ENCODE peak calls at places on chromosomes 11 and 22, in seven cellular contexts. S, O, B, J, F, Y and M are unnamed samples.

GRCh38 chr11:121931121-121931520 is 184.9 kb downstream of the BLID start:
- DNase-seq in S (no peak), O (no peak), B (no peak), J (no peak), F (no peak), Y (no peak), M (no peak)

GRCh38 chr11:8686325-8686724 is 3.7 kb downstream of the RPL27A start:
- DNase-seq in S (no peak), O (no peak), B (no peak), J (no peak), F (no peak), Y (no peak), M (no peak)

GRCh38 chr11:64296236-64296635 is 3.9 kb upstream of the CATSPERZ start:
- DNase-seq in S (no peak), O (no peak), B (no peak), J (no peak), F (no peak), Y (no peak), M (no peak)

GRCh38 chr11:66625752-66626149 is 9.3 kb downstream of the RBM14 start:
- DNase-seq in S (no peak), O (no peak), B (no peak), J (no peak), F (no peak), Y (no peak), M (no peak)

GRCh38 chr11:132972565-132972964 is 559.7 kb downstream of the OPCML start:
- DNase-seq in S (no peak), O (no peak), B (no peak), J (no peak), F (no peak), Y (no peak), M (no peak)

GRCh38 chr22:24583221-24583971 is 9.5 kb downstream of the LRRC75B start:
- DNase-seq in S (no peak), O (no peak), B (peak), J (peak), F (no peak), Y (no peak), M (peak)

GRCh38 chr22:44389181-44389580 is 76.4 kb upstream of the SHISAL1 start:
- DNase-seq in S (peak), O (no peak), B (no peak), J (no peak), F (no peak), Y (no peak), M (no peak)

GRCh38 chr22:19959043-19959586 is 17.5 kb upstream of the TXNRD2 start:
- DNase-seq in S (peak), O (no peak), B (peak), J (no peak), F (no peak), Y (no peak), M (peak)

GRCh38 chr11:82960779-82961143 is 59.2 kb downstream of the DDIAS start:
- DNase-seq in S (no peak), O (no peak), B (no peak), J (no peak), F (no peak), Y (no peak), M (no peak)

GRCh38 chr11:61908730-61909622 is 8.4 kb downstream of the RAB3IL1 start:
- DNase-seq in S (peak), O (no peak), B (no peak), J (no peak), F (no peak), Y (no peak), M (no peak)

GRCh38 chr11:405323-405975 is 9.3 kb downstream of the SIGIRR start:
- DNase-seq in S (peak), O (no peak), B (no peak), J (no peak), F (no peak), Y (no peak), M (no peak)

GRCh38 chr11:57131080-57131790 is 50.5 kb upstream of the LRRC55 start:
- DNase-seq in S (no peak), O (no peak), B (peak), J (peak), F (no peak), Y (no peak), M (peak)

GRCh38 chr22:19818264-19819208 is 36.1 kb downstream of the GNB1L start:
- DNase-seq in S (no peak), O (no peak), B (no peak), J (no peak), F (no peak), Y (no peak), M (no peak)

GRCh38 chr22:49628351-49629023 is 199.2 kb downstream of the BRD1 start:
- DNase-seq in S (peak), O (no peak), B (peak), J (no peak), F (no peak), Y (no peak), M (no peak)

GRCh38 chr22:46737976-46738641 is at the start of gene CERK:
- DNase-seq in S (peak), O (peak), B (peak), J (peak), F (peak), Y (peak), M (no peak)

GRCh38 chr11:84825140-84825539 is 802.0 kb downstream of the DLG2 start:
- DNase-seq in S (no peak), O (no peak), B (no peak), J (peak), F (no peak), Y (no peak), M (no peak)

GRCh38 chr22:29481265-29482000 is 1.4 kb downstream of the NEFH start:
- DNase-seq in S (no peak), O (no peak), B (no peak), J (no peak), F (no peak), Y (no peak), M (peak)

GRCh38 chr11:113106507-113106906 is 145.3 kb downstream of the NCAM1 start:
- DNase-seq in S (no peak), O (no peak), B (peak), J (no peak), F (no peak), Y (no peak), M (no peak)

GRCh38 chr11:21567628-21568290 is 625.1 kb upstream of the ANO5 start:
- DNase-seq in S (no peak), O (no peak), B (no peak), J (no peak), F (no peak), Y (no peak), M (peak)

GRCh38 chr11:72655014-72655413 is 19.2 kb downstream of the PDE2A start:
- DNase-seq in S (no peak), O (no peak), B (no peak), J (peak), F (no peak), Y (no peak), M (peak)

GRCh38 chr22:45334068-45334467 is 24.3 kb downstream of the FAM118A start:
- DNase-seq in S (no peak), O (no peak), B (no peak), J (no peak), F (no peak), Y (no peak), M (no peak)

GRCh38 chr22:42334875-42335512 is 64.5 kb upstream of the TCF20 start:
- DNase-seq in S (no peak), O (no peak), B (no peak), J (no peak), F (no peak), Y (no peak), M (no peak)

GRCh38 chr11:59178401-59178800 is 6.5 kb downstream of the DTX4 start:
- DNase-seq in S (no peak), O (no peak), B (no peak), J (no peak), F (no peak), Y (no peak), M (no peak)

GRCh38 chr11:75673977-75674582 is 5.2 kb upstream of the MAP6 start:
- DNase-seq in S (no peak), O (no peak), B (peak), J (no peak), F (no peak), Y (no peak), M (no peak)

GRCh38 chr11:94149435-94149834 is 20.8 kb downstream of the PANX1 start:
- DNase-seq in S (no peak), O (no peak), B (peak), J (no peak), F (no peak), Y (no peak), M (no peak)

GRCh38 chr22:35629406-35630234 is 12.5 kb upstream of the MB start:
- DNase-seq in S (peak), O (no peak), B (peak), J (no peak), F (peak), Y (no peak), M (no peak)

GRCh38 chr11:119055901-119056300 is 1.1 kb downstream of the HYOU1 start:
- DNase-seq in S (no peak), O (no peak), B (peak), J (no peak), F (no peak), Y (no peak), M (peak)

GRCh38 chr22:36028646-36029405 is at the start of gene RBFOX2:
- DNase-seq in S (peak), O (peak), B (peak), J (peak), F (peak), Y (peak), M (peak)

GRCh38 chr11:61018059-61018458 is 46.6 kb downstream of the CD6 start:
- DNase-seq in S (no peak), O (no peak), B (peak), J (no peak), F (no peak), Y (no peak), M (no peak)

GRCh38 chr11:70525466-70525865 is 127.1 kb downstream of the CTTN start:
- DNase-seq in S (no peak), O (no peak), B (no peak), J (no peak), F (no peak), Y (no peak), M (no peak)

GRCh38 chr11:1224109-1224485 is 1.2 kb downstream of the MUC5B start:
- DNase-seq in S (peak), O (no peak), B (no peak), J (no peak), F (no peak), Y (no peak), M (peak)